ENCODE peak calls at places on chromosomes 11 and 22, in five cellular contexts. One of them, this sample, is unnamed.

GRCh38 chr22:31086703-31087330 is 5.7 kb downstream of the SMTN start:
- DNase-seq in COLO829: no peak
- DNase-seq in RWPE1: no peak
- DNase-seq in posterior vena cava: no peak
- DNase-seq in tibial nerve: no peak
- DNase-seq in this sample: no peak

GRCh38 chr11:82843057-82843795 is 57.0 kb downstream of the PRCP start:
- DNase-seq in tibial nerve: no peak
- DNase-seq in posterior vena cava: no peak
- DNase-seq in COLO829: no peak
- DNase-seq in RWPE1: no peak
- DNase-seq in this sample: no peak

GRCh38 chr22:19760652-19761002 is at the start of gene TBX1:
- DNase-seq in COLO829: no peak
- DNase-seq in tibial nerve: no peak
- DNase-seq in RWPE1: no peak
- DNase-seq in posterior vena cava: no peak
- DNase-seq in this sample: no peak

GRCh38 chr22:39718921-39719320 is 148.4 kb downstream of the CACNA1I start:
- DNase-seq in RWPE1: no peak
- DNase-seq in tibial nerve: no peak
- DNase-seq in COLO829: no peak
- DNase-seq in posterior vena cava: no peak
- DNase-seq in this sample: no peak

GRCh38 chr11:91433284-91434010 is 791.2 kb upstream of the FAT3 start:
- DNase-seq in tibial nerve: no peak
- DNase-seq in COLO829: no peak
- DNase-seq in posterior vena cava: peak; percentile 59
- DNase-seq in RWPE1: no peak
- DNase-seq in this sample: no peak

GRCh38 chr11:92505689-92506088 is 281.1 kb downstream of the FAT3 start:
- DNase-seq in tibial nerve: no peak
- DNase-seq in RWPE1: no peak
- DNase-seq in posterior vena cava: no peak
- DNase-seq in COLO829: no peak
- DNase-seq in this sample: no peak

GRCh38 chr11:115476463-115477286 is 27.5 kb downstream of the CADM1 start:
- DNase-seq in posterior vena cava: no peak
- DNase-seq in RWPE1: no peak
- DNase-seq in COLO829: no peak
- DNase-seq in tibial nerve: no peak
- DNase-seq in this sample: no peak

GRCh38 chr11:97364047-97364446 is 974.2 kb downstream of the JRKL start:
- DNase-seq in RWPE1: no peak
- DNase-seq in COLO829: peak; percentile 0
- DNase-seq in posterior vena cava: no peak
- DNase-seq in tibial nerve: no peak
- DNase-seq in this sample: peak; percentile 53

GRCh38 chr11:2769779-2770555 is 70.2 kb upstream of the KCNQ1OT1 start:
- DNase-seq in RWPE1: no peak
- DNase-seq in posterior vena cava: peak; percentile 72
- DNase-seq in COLO829: no peak
- DNase-seq in tibial nerve: peak; percentile 4
- DNase-seq in this sample: no peak

GRCh38 chr11:118485273-118485672 is 42.0 kb upstream of the TTC36 start:
- DNase-seq in posterior vena cava: no peak
- DNase-seq in RWPE1: peak; percentile 11
- DNase-seq in COLO829: no peak
- DNase-seq in tibial nerve: no peak
- DNase-seq in this sample: no peak

GRCh38 chr11:57972013-57972367 is 51.7 kb upstream of the OR9Q1 start:
- DNase-seq in posterior vena cava: no peak
- DNase-seq in tibial nerve: no peak
- DNase-seq in COLO829: peak; percentile 73
- DNase-seq in RWPE1: no peak
- DNase-seq in this sample: no peak

GRCh38 chr11:112318661-112319060 is 58.0 kb upstream of the PLET1 start:
- DNase-seq in tibial nerve: no peak
- DNase-seq in posterior vena cava: no peak
- DNase-seq in RWPE1: no peak
- DNase-seq in COLO829: no peak
- DNase-seq in this sample: no peak

GRCh38 chr11:64931290-64931689 is 4.4 kb downstream of the GPHA2 start:
- DNase-seq in posterior vena cava: no peak
- DNase-seq in COLO829: no peak
- DNase-seq in RWPE1: no peak
- DNase-seq in tibial nerve: no peak
- DNase-seq in this sample: no peak